ENCODE peak calls at places on chromosomes 2 and 18, in four cellular contexts. One of them, this sample, is unnamed.
A peak's percentile ranks its signal among the peaks of the same experiment; 100 is the strongest.

GRCh38 chr2:30666307-30666874 is 140.9 kb downstream of the CAPN13 start:
- DNase-seq in K562: no peak
- DNase-seq in GM12878: peak; percentile 32
- DNase-seq in H1: no peak
- DNase-seq in this sample: peak; percentile 70

GRCh38 chr2:26366957-26367356 is 20.4 kb upstream of the ADGRF3 start:
- DNase-seq in K562: no peak
- DNase-seq in GM12878: no peak
- DNase-seq in H1: no peak
- DNase-seq in this sample: no peak

GRCh38 chr2:1162768-1163584 is 212.3 kb downstream of the SNTG2 start:
- DNase-seq in K562: no peak
- DNase-seq in GM12878: no peak
- DNase-seq in H1: no peak
- DNase-seq in this sample: no peak

GRCh38 chr2:46410273-46411244 is 68.8 kb upstream of the TMEM247 start:
- DNase-seq in K562: no peak
- DNase-seq in GM12878: no peak
- DNase-seq in H1: no peak
- DNase-seq in this sample: no peak

GRCh38 chr2:86186431-86186830 is 8.8 kb downstream of the IMMT start:
- DNase-seq in K562: no peak
- DNase-seq in GM12878: no peak
- DNase-seq in H1: no peak
- DNase-seq in this sample: no peak

GRCh38 chr2:206921507-206921906 is 17.8 kb upstream of the CPO start:
- DNase-seq in K562: no peak
- DNase-seq in GM12878: no peak
- DNase-seq in H1: no peak
- DNase-seq in this sample: no peak

GRCh38 chr2:201432038-201432437 is 19.2 kb downstream of the TRAK2 start:
- DNase-seq in K562: no peak
- DNase-seq in GM12878: no peak
- DNase-seq in H1: no peak
- DNase-seq in this sample: peak; percentile 32

GRCh38 chr2:222959358-222959757 is 92.6 kb upstream of the KCNE4 start:
- DNase-seq in K562: no peak
- DNase-seq in GM12878: no peak
- DNase-seq in H1: peak; percentile 71
- DNase-seq in this sample: peak; percentile 45

GRCh38 chr2:198756166-198756565 is 701.6 kb downstream of the SATB2 start:
- DNase-seq in K562: no peak
- DNase-seq in GM12878: no peak
- DNase-seq in H1: no peak
- DNase-seq in this sample: no peak

DNA sequence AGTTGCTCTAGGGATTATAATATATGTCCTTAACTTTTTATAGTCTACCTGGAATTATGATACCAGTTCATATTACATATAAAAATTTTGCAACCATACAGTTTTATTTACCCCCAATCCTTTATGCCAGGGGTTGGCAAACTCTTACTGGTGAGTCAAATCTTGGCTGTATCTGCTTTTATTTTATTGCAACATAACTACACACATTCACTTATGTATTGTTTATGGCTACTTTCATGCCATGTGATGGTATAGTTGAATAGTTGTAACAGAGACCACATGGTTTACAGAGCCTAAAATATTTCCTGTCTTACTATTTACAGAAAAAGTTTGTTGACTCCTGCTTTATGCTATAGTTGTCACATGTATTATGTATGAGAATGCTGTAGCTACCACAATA is 25.8 kb upstream of the DLX2 start:
- DNase-seq in K562: no peak
- DNase-seq in GM12878: no peak
- DNase-seq in H1: no peak
- DNase-seq in this sample: no peak
- TF ChIP-seq CREB1 in K562: no peak
- TF ChIP-seq CREB1 in GM12878: no peak
- TF ChIP-seq CREB1 in H1: no peak
- TF ChIP-seq CREB1 in this sample: no peak

GRCh38 chr2:3665886-3666612 is 8.0 kb downstream of the ALLC start:
- DNase-seq in K562: no peak
- DNase-seq in GM12878: no peak
- DNase-seq in H1: no peak
- DNase-seq in this sample: peak; percentile 76
- TF ChIP-seq RAD21 in K562: no peak
- TF ChIP-seq RAD21 in GM12878: no peak
- TF ChIP-seq RAD21 in H1: no peak
- TF ChIP-seq RAD21 in this sample: no peak

GRCh38 chr2:8544786-8545631 is 136.8 kb upstream of the ID2 start:
- DNase-seq in K562: peak; percentile 93
- DNase-seq in GM12878: peak; percentile 62
- DNase-seq in H1: no peak
- DNase-seq in this sample: peak; percentile 35
- TF ChIP-seq CREB1 in K562: no peak
- TF ChIP-seq CREB1 in GM12878: no peak
- TF ChIP-seq CREB1 in H1: no peak
- TF ChIP-seq CREB1 in this sample: no peak

GRCh38 chr2:152609699-152610098 is 107.6 kb downstream of the PRPF40A start:
- DNase-seq in K562: no peak
- DNase-seq in GM12878: no peak
- DNase-seq in H1: no peak
- DNase-seq in this sample: no peak

GRCh38 chr2:152615177-152615576 is 102.1 kb downstream of the PRPF40A start:
- DNase-seq in K562: no peak
- DNase-seq in GM12878: no peak
- DNase-seq in H1: no peak
- DNase-seq in this sample: no peak

GRCh38 chr2:152609174-152609573 is 108.1 kb downstream of the PRPF40A start:
- DNase-seq in K562: no peak
- DNase-seq in GM12878: no peak
- DNase-seq in H1: no peak
- DNase-seq in this sample: no peak

GRCh38 chr2:152611458-152612231 is 105.6 kb downstream of the PRPF40A start:
- DNase-seq in K562: no peak
- DNase-seq in GM12878: peak; percentile 64
- DNase-seq in H1: no peak
- DNase-seq in this sample: no peak

GRCh38 chr2:152613235-152613634 is 104.0 kb downstream of the PRPF40A start:
- DNase-seq in K562: no peak
- DNase-seq in GM12878: no peak
- DNase-seq in H1: no peak
- DNase-seq in this sample: no peak
- TF ChIP-seq RAD21 in K562: no peak
- TF ChIP-seq RAD21 in GM12878: no peak
- TF ChIP-seq RAD21 in H1: no peak
- TF ChIP-seq RAD21 in this sample: no peak

GRCh38 chr18:11861583-11862288 is 10.5 kb downstream of the CHMP1B start:
- DNase-seq in K562: no peak
- DNase-seq in GM12878: no peak
- DNase-seq in H1: no peak
- DNase-seq in this sample: peak; percentile 66

GRCh38 chr18:11859903-11860407 is 8.7 kb downstream of the CHMP1B start:
- DNase-seq in K562: peak; percentile 46
- DNase-seq in GM12878: no peak
- DNase-seq in H1: no peak
- DNase-seq in this sample: peak; percentile 83

GRCh38 chr18:11859282-11859797 is 8.1 kb downstream of the CHMP1B start:
- DNase-seq in K562: no peak
- DNase-seq in GM12878: no peak
- DNase-seq in H1: no peak
- DNase-seq in this sample: no peak

GRCh38 chr18:11862468-11863137 is 11.4 kb downstream of the CHMP1B start:
- DNase-seq in K562: no peak
- DNase-seq in GM12878: no peak
- DNase-seq in H1: no peak
- DNase-seq in this sample: no peak

DNA sequence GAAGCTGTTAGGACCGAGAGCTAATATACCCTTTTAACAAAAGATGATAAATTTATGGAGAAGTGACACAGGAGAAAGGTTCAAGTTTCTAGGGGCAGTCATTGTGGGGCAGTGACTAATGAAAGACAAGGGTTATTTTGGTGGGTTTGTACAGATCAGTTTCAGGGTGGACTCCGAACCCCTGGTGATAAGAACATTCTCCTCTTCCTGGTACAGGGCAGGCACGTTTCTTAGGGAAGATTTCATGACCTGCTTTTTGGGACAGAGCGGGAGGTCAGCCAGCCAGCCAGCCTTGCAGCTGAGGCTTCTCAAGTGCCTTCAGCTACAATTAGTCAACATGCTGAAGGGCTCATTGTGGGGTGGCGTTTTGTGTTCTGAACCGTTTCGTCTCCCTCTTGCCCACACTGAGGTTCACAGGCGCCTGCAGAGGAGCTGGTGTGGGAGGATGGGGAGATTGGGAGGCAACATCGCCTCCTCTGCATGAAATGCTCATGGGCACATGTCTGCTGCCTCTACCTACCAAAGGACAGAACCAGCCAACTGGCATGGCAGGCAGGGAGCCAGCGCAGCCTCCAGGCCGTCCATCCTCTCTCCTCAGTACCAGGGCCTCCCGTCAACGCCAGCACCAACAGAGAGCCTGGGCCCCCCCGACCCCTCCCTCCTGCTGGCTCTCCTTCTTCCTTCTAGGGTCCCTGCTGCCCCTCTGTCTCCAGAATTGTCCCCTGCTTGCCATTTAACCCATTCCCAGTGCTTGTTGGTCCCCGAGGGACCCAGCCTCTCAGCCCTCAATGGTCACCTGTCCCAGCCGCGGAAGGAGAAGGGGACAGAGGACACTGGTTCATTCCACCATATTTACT is 9.6 kb downstream of the CHMP1B start:
- DNase-seq in K562: no peak
- DNase-seq in GM12878: no peak
- DNase-seq in H1: no peak
- DNase-seq in this sample: peak; percentile 56
- TF ChIP-seq CREB1 in K562: no peak
- TF ChIP-seq CREB1 in GM12878: no peak
- TF ChIP-seq CREB1 in H1: no peak
- TF ChIP-seq CREB1 in this sample: no peak

DNA sequence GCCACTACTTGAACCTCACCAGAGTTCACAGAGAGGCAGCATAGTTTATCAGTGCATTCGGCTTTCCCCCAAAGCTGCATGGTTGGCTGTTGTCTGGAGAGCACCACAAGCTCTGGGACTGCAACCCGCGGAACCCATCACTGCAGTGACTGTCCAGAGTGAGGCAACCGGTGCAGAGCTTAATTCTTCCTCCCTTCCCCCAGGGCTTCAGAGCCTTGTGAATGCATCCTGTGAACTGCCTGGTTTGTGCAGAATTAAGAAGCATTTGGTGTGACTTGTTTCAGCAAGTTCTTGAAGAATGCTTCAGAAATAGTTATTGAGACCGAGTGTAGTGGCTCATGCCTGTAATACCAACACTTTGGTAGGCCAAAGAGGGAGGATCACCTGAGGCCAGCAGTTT is 99.2 kb upstream of the FOSL2 start:
- DNase-seq in K562: no peak
- DNase-seq in GM12878: no peak
- DNase-seq in H1: no peak
- DNase-seq in this sample: no peak
- TF ChIP-seq RAD21 in K562: no peak
- TF ChIP-seq RAD21 in GM12878: no peak
- TF ChIP-seq RAD21 in H1: no peak
- TF ChIP-seq RAD21 in this sample: no peak